ENCODE peak calls at places on chromosomes 12 and 14, in seven cellular contexts. V, O, W, C, J, P and Z are unnamed samples.

GRCh38 chr12:46470039-46470627 is 97.6 kb upstream of the SLC38A2 start:
- DNase-seq in O (no peak), V (no peak), P (no peak), C (no peak), J (no peak), W (no peak), Z (no peak)

GRCh38 chr12:91687052-91688017 is 458.3 kb downstream of the BTG1 start:
- DNase-seq in O (no peak), C (peak; percentile 2), V (no peak), W (no peak), P (no peak), J (no peak), Z (peak; percentile 30)

GRCh38 chr14:95319312-95320075 is at the start of gene CLMN:
- DNase-seq in P (peak; percentile 61), V (peak; percentile 44), W (peak; percentile 50), C (no peak), O (peak; percentile 90), J (peak; percentile 14), Z (peak; percentile 58)

GRCh38 chr12:52090291-52090690 is 10.8 kb downstream of the SMIM41 start:
- DNase-seq in P (no peak), V (no peak), W (no peak), O (peak; percentile 32), J (no peak), C (no peak), Z (no peak)

GRCh38 chr12:40650038-40650704 is 42.1 kb upstream of the CNTN1 start:
- DNase-seq in C (no peak), W (no peak), V (no peak), P (no peak), O (no peak), J (no peak), Z (no peak)

GRCh38 chr12:45284096-45284901 is 68.4 kb downstream of the ANO6 start:
- DNase-seq in C (no peak), P (no peak), J (peak; percentile 50), W (no peak), O (no peak), V (no peak), Z (no peak)

GRCh38 chr12:50087995-50088394 is 2.9 kb downstream of the SMARCD1 start:
- DNase-seq in O (no peak), P (no peak), V (no peak), C (no peak), J (peak; percentile 36), W (no peak), Z (no peak)

GRCh38 chr12:49662998-49663843 is 39.9 kb downstream of the PRPF40B start:
- DNase-seq in P (peak; percentile 63), O (peak; percentile 95), V (peak; percentile 80), C (no peak), W (peak; percentile 66), J (peak; percentile 86), Z (peak; percentile 98)

GRCh38 chr12:123032736-123033391 is 52.4 kb downstream of the ARL6IP4 start:
- DNase-seq in P (no peak), O (no peak), W (no peak), J (no peak), C (no peak), V (no peak), Z (peak; percentile 36)

GRCh38 chr12:76236640-76237039 is 111.6 kb downstream of the BBS10 start:
- DNase-seq in V (no peak), W (no peak), P (no peak), C (no peak), J (no peak), O (no peak), Z (no peak)

GRCh38 chr14:94058128-94058673 is 22.8 kb downstream of the DDX24 start:
- DNase-seq in V (no peak), W (no peak), P (no peak), C (no peak), J (no peak), O (no peak), Z (no peak)

GRCh38 chr12:46373303-46374182 is 970 bp upstream of the SLC38A2 start:
- DNase-seq in C (no peak), P (peak; percentile 55), O (no peak), W (peak; percentile 69), J (peak; percentile 71), V (peak; percentile 51), Z (peak; percentile 69)

GRCh38 chr12:111328138-111328537 is 40.8 kb downstream of the PHETA1 start:
- DNase-seq in W (no peak), P (no peak), O (no peak), J (no peak), C (no peak), V (no peak), Z (no peak)

GRCh38 chr14:23568600-23569310 is 1.2 kb upstream of the AP1G2 start:
- DNase-seq in V (no peak), O (peak; percentile 83), W (no peak), J (no peak), P (no peak), C (no peak), Z (peak; percentile 62)

GRCh38 chr14:80906946-80907345 is 34.6 kb downstream of the CEP128 start:
- DNase-seq in W (no peak), C (no peak), V (no peak), O (no peak), J (no peak), P (no peak), Z (no peak)

GRCh38 chr14:101215266-101215665 is 311.7 kb upstream of the RTL1 start:
- DNase-seq in P (no peak), C (no peak), O (no peak), W (no peak), J (no peak), V (no peak), Z (no peak)

GRCh38 chr14:101781240-101782061 is 19.9 kb downstream of the PPP2R5C start:
- DNase-seq in C (no peak), O (no peak), V (no peak), P (no peak), W (no peak), J (no peak), Z (no peak)

GRCh38 chr12:12008232-12008850 is 62.4 kb upstream of the BCL2L14 start:
- DNase-seq in C (no peak), V (no peak), P (peak; percentile 20), J (no peak), O (no peak), W (no peak), Z (peak; percentile 69)

GRCh38 chr14:56359245-56359644 is 220.4 kb upstream of the TMEM260 start:
- DNase-seq in P (no peak), W (no peak), V (no peak), C (no peak), J (peak; percentile 42), O (no peak), Z (no peak)

GRCh38 chr14:103507751-103508150 is 14.9 kb downstream of the CKB start:
- DNase-seq in W (peak; percentile 5), O (no peak), V (no peak), P (no peak), J (no peak), C (no peak), Z (no peak)

GRCh38 chr14:103508930-103509329 is 13.7 kb downstream of the CKB start:
- DNase-seq in P (no peak), W (peak; percentile 13), C (no peak), J (no peak), O (no peak), V (no peak), Z (no peak)

GRCh38 chr14:103509864-103510263 is 12.8 kb downstream of the CKB start:
- DNase-seq in W (peak; percentile 14), V (no peak), C (no peak), J (no peak), P (no peak), O (no peak), Z (no peak)

GRCh38 chr14:103510311-103511021 is 12.2 kb downstream of the CKB start:
- DNase-seq in J (no peak), C (no peak), W (peak; percentile 14), P (no peak), V (no peak), O (no peak), Z (no peak)

DNA sequence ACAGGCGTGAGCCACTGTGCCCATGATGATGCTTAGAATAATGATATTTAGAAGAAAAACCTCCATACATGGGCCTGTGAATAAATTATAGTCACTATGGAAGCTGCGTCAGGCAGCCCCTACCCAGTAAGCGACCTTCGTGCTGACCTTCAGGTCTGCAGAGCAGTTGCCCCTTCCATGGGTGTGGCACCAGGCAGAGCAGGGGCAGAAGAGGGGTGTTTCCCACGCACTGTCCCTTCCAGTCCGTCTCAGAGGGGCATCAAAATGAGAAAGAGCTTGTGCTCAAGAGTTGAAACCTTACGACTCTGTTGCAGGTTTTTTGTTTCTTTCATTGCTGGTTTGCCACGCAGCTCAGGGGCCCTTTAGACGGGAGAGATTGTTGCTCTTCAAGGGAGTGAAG is 14.1 kb downstream of the CKB start:
- DNase-seq in O (no peak), W (peak; percentile 8), V (no peak), C (no peak), J (no peak), P (no peak), Z (no peak)
- H3K4me3 ChIP-seq in O (no peak overlapping the region), W (no peak overlapping the region), V (no peak overlapping the region), C (no peak overlapping the region), J (no peak overlapping the region), P (no peak overlapping the region), Z (no peak overlapping the region)

DNA sequence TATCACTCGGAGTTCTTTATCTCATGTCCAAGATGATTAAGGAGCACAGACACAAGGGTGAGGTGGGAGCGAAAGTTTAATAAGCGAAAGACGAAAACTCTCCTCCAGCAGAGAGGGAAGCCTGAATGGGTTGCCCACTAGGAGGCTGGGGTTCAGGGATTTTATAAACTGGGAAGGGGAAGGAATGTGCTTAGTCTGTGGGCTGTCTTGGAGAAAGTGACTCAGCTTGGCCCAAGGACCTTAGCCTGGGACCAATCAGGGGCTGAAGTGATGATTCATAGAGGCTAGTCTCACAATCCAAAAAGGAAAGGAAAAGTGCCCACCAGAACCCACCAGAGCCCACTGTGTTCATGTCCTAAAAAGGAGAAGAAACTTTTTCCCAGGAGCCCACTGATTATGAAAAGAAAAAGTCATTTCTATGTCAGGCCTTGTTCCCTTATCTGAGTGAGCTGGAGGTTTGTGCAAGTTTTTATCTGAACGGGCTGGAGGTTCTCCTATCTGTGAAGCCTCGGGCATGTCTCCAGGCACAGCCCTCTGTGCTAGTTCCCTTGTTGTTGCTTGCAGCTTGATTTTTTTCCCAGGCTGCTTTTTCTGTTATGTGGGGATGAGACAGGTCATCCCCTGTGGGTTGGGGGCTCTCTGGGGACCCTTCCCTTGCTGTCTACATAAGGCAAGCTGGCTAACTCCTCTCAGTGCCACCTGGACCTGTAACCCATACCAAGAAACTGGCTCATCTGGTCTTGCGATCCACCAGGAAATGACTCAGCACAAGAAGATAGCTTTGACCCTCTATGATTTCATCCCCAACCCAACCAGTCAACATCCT is 8.3 kb upstream of the GOLGA5 start:
- DNase-seq in P (no peak), V (peak; percentile 57), W (peak; percentile 71), O (no peak), J (peak; percentile 81), C (peak; percentile 44), Z (peak; percentile 56)
- H3K4me3 ChIP-seq in P (no peak overlapping the region), V (no peak overlapping the region), W (no peak overlapping the region), O (no peak overlapping the region), J (no peak overlapping the region), C (no peak overlapping the region), Z (no peak overlapping the region)

DNA sequence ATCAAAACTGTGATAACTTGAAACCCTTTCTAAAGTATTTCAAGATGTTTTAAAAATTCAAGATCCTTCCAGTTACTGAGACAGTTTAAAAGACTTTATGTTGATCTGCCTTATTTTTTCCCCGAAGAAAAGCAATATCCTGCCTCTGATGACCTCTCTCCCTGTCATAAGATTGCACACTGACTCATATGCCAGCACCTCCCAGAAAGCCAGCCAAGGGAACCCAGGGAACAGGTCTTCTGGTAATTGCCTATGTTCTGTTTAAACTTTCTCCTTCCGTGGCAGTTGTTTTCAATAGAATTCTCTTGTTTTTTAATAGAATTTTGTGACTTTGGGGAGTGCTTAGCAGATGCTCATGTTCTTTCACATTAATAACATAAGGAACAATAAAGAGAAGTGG is 300.2 kb upstream of the PRKD1 start:
- DNase-seq in V (peak; percentile 16), P (no peak), J (peak; percentile 82), W (peak; percentile 26), O (no peak), C (no peak), Z (no peak)
- H3K4me3 ChIP-seq in V (no peak overlapping the region), P (no peak overlapping the region), J (no peak overlapping the region), W (no peak overlapping the region), O (no peak overlapping the region), C (no peak overlapping the region), Z (no peak overlapping the region)

GRCh38 chr12:67826946-67827719 is 162.1 kb upstream of the IFNG-AS1 start:
- DNase-seq in W (no peak), C (no peak), P (peak; percentile 14), J (peak; percentile 9), O (no peak), V (no peak), Z (no peak)
- H3K4me3 ChIP-seq in W (peak overlapping the region; percentile 26), C (no peak overlapping the region), P (peak overlapping the region; percentile 18), J (peak overlapping the region; percentile 8), O (no peak overlapping the region), V (peak overlapping the region; percentile 60), Z (no peak overlapping the region)